ENCODE peak calls at places on chromosomes 13 and 19, in six cellular contexts. C, I, E, S, R and G are unnamed samples.

GRCh38 chr13:29937836-29938235 is 87.4 kb upstream of the UBL3 start:
- DNase-seq in S (no peak), E (no peak), C (no peak), R (no peak), I (no peak), G (no peak)

GRCh38 chr19:47601180-47601904 is 7.6 kb upstream of the BICRA start:
- DNase-seq in R (no peak), S (peak), E (no peak), I (no peak), C (no peak), G (no peak)

GRCh38 chr19:32309711-32310390 is 35.6 kb upstream of the ZNF507 start:
- DNase-seq in I (no peak), C (no peak), E (peak), R (no peak), S (no peak), G (no peak)

GRCh38 chr13:29994911-29995601 is 144.6 kb upstream of the UBL3 start:
- DNase-seq in E (peak), C (no peak), R (no peak), S (no peak), I (no peak), G (no peak)

GRCh38 chr19:30226464-30227070 is 145.6 kb upstream of the ZNF536 start:
- DNase-seq in S (no peak), R (no peak), I (no peak), C (no peak), E (peak), G (no peak)

GRCh38 chr13:54016548-54016947 is 987.9 kb downstream of the OLFM4 start:
- DNase-seq in S (no peak), E (no peak), C (no peak), R (no peak), I (no peak), G (no peak)

GRCh38 chr19:51904331-51905165 is at the start of gene ZNF649:
- DNase-seq in S (peak), E (peak), R (peak), I (peak), C (peak), G (peak)

GRCh38 chr19:51478381-51479285 is at the start of gene CEACAM18:
- DNase-seq in S (peak), I (no peak), E (no peak), R (no peak), C (no peak), G (no peak)

GRCh38 chr13:98474292-98474691 is 102.6 kb downstream of the STK24 start:
- DNase-seq in I (no peak), E (no peak), R (no peak), C (no peak), S (no peak), G (no peak)

GRCh38 chr19:7729831-7730285 is 2.1 kb downstream of the CLEC4G start:
- DNase-seq in R (no peak), E (no peak), C (no peak), I (no peak), S (no peak), G (no peak)

GRCh38 chr19:4260605-4261191 is 13.8 kb downstream of the YJU2 start:
- DNase-seq in R (no peak), I (no peak), C (no peak), E (no peak), S (no peak), G (no peak)

GRCh38 chr13:26050568-26051230 is 1.1 kb downstream of the SHISA2 start:
- DNase-seq in C (peak), I (no peak), E (no peak), S (no peak), R (peak), G (no peak)

GRCh38 chr19:48678201-48678600 is 5.4 kb upstream of the NTN5 start:
- DNase-seq in E (no peak), C (no peak), S (peak), I (no peak), R (no peak), G (no peak)

GRCh38 chr13:110529522-110530311 is 31.8 kb downstream of the RAB20 start:
- DNase-seq in R (no peak), I (no peak), E (no peak), C (no peak), S (no peak), G (no peak)

GRCh38 chr13:72567566-72567965 is 159.9 kb downstream of the MZT1 start:
- DNase-seq in E (no peak), S (no peak), I (no peak), C (no peak), R (no peak), G (no peak)

GRCh38 chr13:23147827-23148226 is 33.0 kb upstream of the SGCG start:
- DNase-seq in I (no peak), S (no peak), C (no peak), E (no peak), R (no peak), G (no peak)

GRCh38 chr13:87498681-87499080 is 172.5 kb upstream of the SLITRK5 start:
- DNase-seq in E (no peak), I (no peak), S (no peak), C (no peak), R (peak), G (no peak)

GRCh38 chr13:24192036-24192810 is 31.7 kb downstream of the SPATA13 start:
- DNase-seq in R (no peak), I (no peak), C (no peak), S (no peak), E (no peak), G (no peak)

GRCh38 chr13:107900775-107901174 is 314.6 kb downstream of the LIG4 start:
- DNase-seq in S (no peak), I (no peak), C (no peak), E (no peak), R (peak), G (peak)

GRCh38 chr13:44238011-44238421 is 135.6 kb upstream of the SERP2 start:
- DNase-seq in I (no peak), S (no peak), C (no peak), E (peak), R (no peak), G (no peak)

GRCh38 chr19:18476507-18477041 is 38.6 kb upstream of the ISYNA1 start:
- DNase-seq in S (no peak), E (no peak), R (no peak), I (no peak), C (no peak), G (no peak)

GRCh38 chr13:42367836-42368235 is 95.9 kb downstream of the AKAP11 start:
- DNase-seq in R (peak), I (no peak), C (no peak), S (no peak), E (no peak), G (no peak)

GRCh38 chr19:50332264-50333038 is 3.3 kb upstream of the KCNC3 start:
- DNase-seq in C (peak), S (no peak), I (no peak), R (no peak), E (no peak), G (no peak)

GRCh38 chr19:17234911-17235617 is 9.0 kb downstream of the OCEL1 start:
- DNase-seq in I (no peak), C (peak), E (peak), R (peak), S (peak), G (no peak)

GRCh38 chr13:24737042-24737441 is 26.9 kb upstream of the RNF17 start:
- DNase-seq in I (no peak), E (no peak), C (no peak), R (no peak), S (no peak), G (no peak)

GRCh38 chr13:94525781-94526180 is 46.3 kb upstream of the DCT start:
- DNase-seq in R (no peak), S (no peak), I (no peak), C (no peak), E (no peak), G (no peak)

GRCh38 chr19:17358395-17358794 is 18.7 kb downstream of the PLVAP start:
- DNase-seq in E (peak), S (no peak), I (no peak), R (no peak), C (no peak), G (no peak)

GRCh38 chr13:103866041-103866440 is 799.8 kb upstream of the SLC10A2 start:
- DNase-seq in E (no peak), C (peak), I (no peak), S (no peak), R (no peak), G (no peak)

GRCh38 chr13:113092776-113093579 is 12.6 kb upstream of the F7 start:
- DNase-seq in I (no peak), S (no peak), C (no peak), R (no peak), E (no peak), G (no peak)

GRCh38 chr13:46341112-46341711 is 45.8 kb downstream of the RUBCNL start:
- DNase-seq in C (no peak), E (peak), R (peak), S (no peak), I (peak), G (no peak)

GRCh38 chr13:44312131-44312530 is 61.5 kb upstream of the SERP2 start:
- DNase-seq in E (no peak), S (no peak), C (no peak), I (no peak), R (no peak), G (no peak)

GRCh38 chr13:110137677-110138008 is 169.3 kb downstream of the COL4A1 start:
- DNase-seq in C (no peak), I (no peak), E (no peak), R (no peak), S (peak), G (no peak)

GRCh38 chr19:53019684-53020083 is 6.0 kb downstream of the ERVV-1 start:
- DNase-seq in C (no peak), R (peak), I (no peak), E (no peak), S (no peak), G (no peak)